ENCODE peak calls at places on chromosomes 13 and 19, in seven cellular contexts. K is SK-N-SH, T is K562, Z is HCT116, B is GM12878, M is T47D, W is HepG2. U is an unnamed sample.

GRCh38 chr19:3325451-3325850 is 40.9 kb upstream of the NFIC start:
- DNase-seq in K (no peak), B (no peak), Z (no peak), W (no peak), T (no peak), M (no peak), U (no peak)

GRCh38 chr13:113216165-113217056 is 7.0 kb downstream of the CUL4A start:
- DNase-seq in T (no peak), B (no peak), M (peak), W (peak), K (no peak), Z (peak), U (no peak)

GRCh38 chr19:862529-863304 is 3.3 kb downstream of the CFD start:
- DNase-seq in T (peak), Z (no peak), K (peak), B (peak), W (no peak), M (peak), U (peak)

GRCh38 chr13:100470841-100471505 is 117.6 kb downstream of the GGACT start:
- DNase-seq in K (no peak), Z (no peak), B (no peak), W (no peak), M (no peak), T (no peak), U (no peak)

GRCh38 chr13:101325423-101325822 is 90.9 kb downstream of the NALCN start:
- DNase-seq in B (no peak), K (no peak), M (no peak), W (no peak), T (no peak), Z (no peak), U (no peak)

GRCh38 chr13:74966814-74967213 is 515.2 kb downstream of the TBC1D4 start:
- DNase-seq in T (no peak), Z (no peak), M (no peak), W (no peak), B (no peak), K (peak), U (no peak)

GRCh38 chr19:2640563-2641331 is 61.7 kb downstream of the GNG7 start:
- DNase-seq in M (no peak), B (no peak), T (no peak), W (no peak), K (no peak), Z (no peak), U (no peak)

GRCh38 chr13:114048463-114048862 is 74.6 kb upstream of the C13orf46 start:
- DNase-seq in M (no peak), W (no peak), K (no peak), T (no peak), B (no peak), Z (no peak), U (no peak)

GRCh38 chr19:50716178-50717025 is 3.2 kb downstream of the SHANK1 start:
- DNase-seq in W (no peak), B (no peak), K (no peak), M (no peak), Z (no peak), T (no peak), U (no peak)

GRCh38 chr13:29339386-29340272 is 255.9 kb downstream of the SLC7A1 start:
- DNase-seq in Z (no peak), T (no peak), K (no peak), B (no peak), W (no peak), M (no peak), U (no peak)

GRCh38 chr13:100650321-100650720 is 24.3 kb downstream of the TMTC4 start:
- DNase-seq in M (no peak), T (no peak), K (no peak), B (no peak), Z (no peak), W (no peak), U (no peak)

GRCh38 chr19:18479964-18480723 is 41.7 kb downstream of the ELL start:
- DNase-seq in W (no peak), M (no peak), B (no peak), T (no peak), K (no peak), Z (no peak), U (no peak)

GRCh38 chr19:10189631-10190425 is 4.9 kb downstream of the DNMT1 start:
- DNase-seq in T (no peak), W (no peak), K (no peak), Z (no peak), B (no peak), M (no peak), U (no peak)

GRCh38 chr19:10192922-10193321 is 1.8 kb downstream of the DNMT1 start:
- DNase-seq in B (no peak), M (no peak), T (no peak), Z (no peak), K (no peak), W (no peak), U (no peak)

GRCh38 chr19:10194500-10195198 is at the start of gene DNMT1:
- DNase-seq in W (peak), M (peak), K (peak), T (peak), Z (peak), B (peak), U (peak)

GRCh38 chr19:10193666-10194499 is 870 bp downstream of the DNMT1 start:
- DNase-seq in W (peak), Z (no peak), K (no peak), T (peak), M (no peak), B (no peak), U (peak)

GRCh38 chr19:10191347-10191746 is 3.4 kb downstream of the DNMT1 start:
- DNase-seq in K (no peak), W (peak), M (peak), T (no peak), Z (no peak), B (no peak), U (no peak)
- TF ChIP-seq JUND in K (no peak), W (no peak), M (no peak), T (no peak), Z (no peak), B (no peak), U (no peak)

GRCh38 chr19:35027851-35028599 is 2.2 kb upstream of the SCN1B start:
- DNase-seq in Z (no peak), W (no peak), K (no peak), M (no peak), T (no peak), B (no peak), U (no peak)

GRCh38 chr19:35029737-35030256 is 473 bp upstream of the SCN1B start:
- DNase-seq in W (no peak), T (peak), M (no peak), Z (no peak), K (peak), B (no peak), U (peak)

GRCh38 chr19:35032356-35032865 is 2.1 kb downstream of the SCN1B start:
- DNase-seq in M (no peak), W (no peak), K (no peak), T (no peak), B (no peak), Z (no peak), U (no peak)

GRCh38 chr19:35031072-35031881 is 1.0 kb downstream of the SCN1B start:
- DNase-seq in M (peak), K (no peak), T (peak), Z (no peak), B (no peak), W (no peak), U (peak)

GRCh38 chr19:35030257-35031071 is at the start of gene SCN1B:
- DNase-seq in Z (peak), B (no peak), M (peak), K (peak), W (peak), T (peak), U (peak)
- TF ChIP-seq JUND in Z (no peak), B (no peak), M (no peak), K (no peak), W (no peak), T (peak), U (no peak)

DNA sequence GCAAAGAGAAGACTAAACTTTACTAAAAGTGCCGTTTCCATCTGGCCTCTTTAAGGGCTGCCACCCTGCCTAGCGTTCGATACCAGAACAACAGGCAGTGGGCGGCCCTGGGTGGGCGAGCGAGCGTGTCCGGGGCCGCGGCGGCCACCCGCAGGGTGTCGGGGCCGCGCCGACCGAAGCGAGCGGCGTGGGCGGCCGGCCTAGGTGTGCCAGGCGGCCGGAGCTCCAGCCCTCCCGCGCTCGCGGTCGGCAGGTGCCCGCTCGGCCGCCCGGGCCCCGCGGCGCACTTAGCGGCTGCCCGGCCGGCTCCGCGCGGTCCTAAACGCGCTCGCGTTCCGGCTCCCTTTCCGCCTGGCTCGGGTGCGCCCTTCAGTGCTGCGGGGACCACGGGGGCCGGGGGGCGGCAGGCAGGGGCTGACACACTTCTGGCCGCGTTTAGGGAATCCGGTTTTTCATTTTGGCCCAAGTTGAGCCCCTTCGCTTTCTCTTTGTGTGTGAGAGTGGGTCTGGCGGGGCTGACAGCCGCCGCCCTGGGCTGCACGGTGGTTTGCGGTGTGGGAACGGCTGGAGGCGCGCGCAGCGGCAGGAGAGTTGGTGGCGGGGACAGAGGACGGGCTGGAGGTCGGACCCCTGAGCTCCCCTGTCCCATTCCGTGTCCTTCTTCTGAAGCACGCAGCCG is 2.9 kb downstream of the FGF9 start:
- DNase-seq in B (no peak), M (peak), T (peak), Z (no peak), K (peak), W (no peak), U (peak)
- TF ChIP-seq JUND in B (no peak), M (no peak), T (no peak), Z (no peak), K (no peak), W (no peak), U (no peak)

GRCh38 chr19:45848922-45849321 is 14.0 kb downstream of the SYMPK start:
- DNase-seq in W (peak), T (peak), Z (no peak), K (no peak), M (peak), B (no peak), U (no peak)
- TF ChIP-seq JUND in W (no peak), T (no peak), Z (no peak), K (no peak), M (no peak), B (no peak), U (no peak)

DNA sequence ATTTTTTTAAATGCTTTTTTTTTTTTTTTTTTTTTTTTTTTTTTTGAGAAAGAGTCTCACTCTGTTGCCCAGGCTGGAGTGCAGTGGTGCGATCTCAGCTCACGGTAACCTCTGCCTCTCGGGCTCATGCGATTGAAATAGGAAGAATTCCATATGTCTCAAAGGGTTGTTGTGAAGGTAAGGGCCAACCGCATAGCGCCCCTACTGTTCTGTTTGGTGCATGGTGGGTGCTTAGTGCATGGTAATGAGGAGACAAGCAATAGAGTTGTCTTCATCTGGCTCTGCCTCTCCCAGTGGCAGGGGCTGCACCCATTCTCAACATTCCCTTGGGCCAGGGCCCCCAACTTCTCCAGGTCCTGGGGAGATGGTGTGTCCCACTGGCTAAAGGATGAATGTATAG is 68.7 kb downstream of the RASL11A start:
- DNase-seq in B (no peak), T (peak), K (peak), M (peak), W (peak), Z (peak), U (no peak)
- TF ChIP-seq JUND in B (no peak), T (no peak), K (no peak), M (no peak), W (no peak), Z (no peak), U (no peak)

GRCh38 chr19:13579388-13580060 is 73.2 kb upstream of the CACNA1A start:
- DNase-seq in T (peak), Z (no peak), M (no peak), B (no peak), W (no peak), K (no peak), U (no peak)
- TF ChIP-seq JUND in T (no peak), Z (no peak), M (no peak), B (no peak), W (no peak), K (no peak), U (no peak)

GRCh38 chr13:106657104-106657503 is 89.2 kb upstream of the ARGLU1 start:
- DNase-seq in M (no peak), Z (no peak), T (no peak), K (peak), W (no peak), B (no peak), U (no peak)

GRCh38 chr13:106656214-106656613 is 88.3 kb upstream of the ARGLU1 start:
- DNase-seq in W (no peak), K (no peak), B (no peak), Z (no peak), M (no peak), T (no peak), U (no peak)

GRCh38 chr13:106649495-106649894 is 81.6 kb upstream of the ARGLU1 start:
- DNase-seq in W (no peak), B (no peak), K (no peak), T (no peak), M (no peak), Z (no peak), U (no peak)

GRCh38 chr13:106650690-106651205 is 82.8 kb upstream of the ARGLU1 start:
- DNase-seq in W (no peak), K (no peak), Z (no peak), M (no peak), T (no peak), B (no peak), U (no peak)

DNA sequence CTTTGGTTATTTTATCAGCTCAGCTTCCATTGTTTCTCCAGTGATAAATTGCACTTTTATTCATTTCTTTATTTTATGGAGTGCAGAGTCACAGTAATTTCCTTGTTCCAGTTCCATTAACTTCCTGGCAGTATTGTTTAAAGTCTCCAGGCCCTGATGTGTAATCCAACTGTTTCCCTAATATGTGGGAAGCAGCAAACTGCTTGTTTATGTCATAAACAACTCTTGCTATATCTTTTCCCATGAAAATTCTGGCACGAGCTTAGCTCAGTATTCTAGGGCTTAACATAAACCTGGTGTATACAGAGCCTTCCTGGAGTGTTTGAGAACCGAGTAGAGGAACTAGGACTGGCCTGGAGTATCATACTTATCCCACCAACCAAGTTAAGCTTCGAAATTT is 83.5 kb upstream of the ARGLU1 start:
- DNase-seq in M (no peak), B (no peak), W (no peak), Z (no peak), K (no peak), T (no peak), U (no peak)
- TF ChIP-seq JUND in M (no peak), B (no peak), W (no peak), Z (no peak), K (no peak), T (no peak), U (no peak)